ENCODE peak calls at places on chromosome 13, in six cellular contexts. K, E, H, F, M and V are unnamed samples.

GRCh38 chr13:98482476-98483444 is 94.1 kb downstream of the STK24 start:
- DNase-seq in K (no peak), F (no peak), E (no peak), M (no peak), H (peak; percentile 79), V (no peak)

GRCh38 chr13:100234006-100234405 is 145.1 kb downstream of the PCCA start:
- DNase-seq in M (no peak), K (no peak), E (no peak), F (no peak), H (no peak), V (no peak)

GRCh38 chr13:31201341-31202024 is 1.7 kb downstream of the B3GLCT start:
- DNase-seq in F (peak; percentile 22), E (no peak), K (no peak), M (no peak), H (peak; percentile 81), V (no peak)

GRCh38 chr13:73656863-73657262 is 477.3 kb downstream of the KLF12 start:
- DNase-seq in F (no peak), M (no peak), K (no peak), E (no peak), H (no peak), V (no peak)

GRCh38 chr13:93339550-93339949 is 112.9 kb downstream of the GPC6 start:
- DNase-seq in E (no peak), H (no peak), M (no peak), F (no peak), K (no peak), V (no peak)

GRCh38 chr13:48505597-48506091 is 27.2 kb downstream of the RCBTB2 start:
- DNase-seq in M (no peak), H (no peak), F (no peak), E (peak; percentile 54), K (no peak), V (peak; percentile 56)

GRCh38 chr13:24097064-24097463 is 63.5 kb upstream of the SPATA13 start:
- DNase-seq in M (no peak), H (peak; percentile 40), F (no peak), E (peak; percentile 74), K (peak; percentile 9), V (no peak)

GRCh38 chr13:31160857-31161582 is 684 bp downstream of the HSPH1 start:
- DNase-seq in H (peak; percentile 61), E (peak; percentile 79), K (peak; percentile 13), F (peak; percentile 75), M (peak; percentile 90), V (no peak)

GRCh38 chr13:63700366-63700765 is 2284.7 kb upstream of the PCDH20 start:
- DNase-seq in M (no peak), K (no peak), F (no peak), E (no peak), H (no peak), V (no peak)

GRCh38 chr13:20512042-20512683 is 13.5 kb downstream of the CRYL1 start:
- DNase-seq in E (no peak), K (no peak), H (no peak), M (no peak), F (no peak), V (no peak)

GRCh38 chr13:56019606-56020005 is 1121.1 kb upstream of the PRR20A start:
- DNase-seq in H (no peak), E (no peak), F (no peak), K (no peak), M (no peak), V (no peak)

GRCh38 chr13:26457212-26457611 is 100.3 kb upstream of the WASF3 start:
- DNase-seq in E (no peak), M (no peak), K (no peak), F (no peak), H (peak; percentile 41), V (no peak)

GRCh38 chr13:26499209-26499601 is 58.3 kb upstream of the WASF3 start:
- DNase-seq in F (no peak), K (no peak), H (no peak), M (no peak), E (no peak), V (no peak)

GRCh38 chr13:44618326-44618725 is 42.2 kb upstream of the TSC22D1 start:
- DNase-seq in K (no peak), M (no peak), F (no peak), H (no peak), E (no peak), V (no peak)

GRCh38 chr13:28744091-28744536 is 25.3 kb upstream of the SLC46A3 start:
- DNase-seq in E (no peak), M (no peak), H (peak; percentile 82), F (no peak), K (no peak), V (no peak)

GRCh38 chr13:20451397-20451796 is 74.3 kb downstream of the CRYL1 start:
- DNase-seq in H (no peak), K (no peak), E (no peak), F (no peak), M (no peak), V (no peak)

GRCh38 chr13:26230703-26231102 is 8.6 kb upstream of the RNF6 start:
- DNase-seq in E (no peak), M (no peak), H (no peak), K (no peak), F (peak; percentile 39), V (no peak)

GRCh38 chr13:27293873-27294515 is 23.4 kb downstream of the RASL11A start:
- DNase-seq in H (no peak), M (no peak), F (no peak), E (no peak), K (no peak), V (no peak)

GRCh38 chr13:18212873-18213272 is 968.8 kb downstream of the TUBA3C start:
- DNase-seq in H (no peak), K (peak; percentile 37), F (no peak), E (peak; percentile 33), M (no peak), V (no peak)

GRCh38 chr13:113586661-113587479 is 2.3 kb downstream of the TFDP1 start:
- DNase-seq in H (no peak), E (no peak), F (no peak), K (no peak), M (peak; percentile 61), V (no peak)

GRCh38 chr13:34019870-34020269 is 201.9 kb downstream of the RFC3 start:
- DNase-seq in H (no peak), E (no peak), M (no peak), K (no peak), F (no peak), V (no peak)

GRCh38 chr13:105598551-105598950 is 936.9 kb downstream of the EFNB2 start:
- DNase-seq in K (no peak), E (no peak), M (no peak), H (no peak), F (no peak), V (no peak)

GRCh38 chr13:83618966-83619365 is 263.3 kb downstream of the SLITRK1 start:
- DNase-seq in K (no peak), H (peak; percentile 71), F (no peak), M (no peak), E (no peak), V (no peak)

GRCh38 chr13:37365496-37365895 is 233.1 kb downstream of the POSTN start:
- DNase-seq in E (no peak), M (no peak), F (no peak), K (no peak), H (no peak), V (no peak)

GRCh38 chr13:52001120-52001731 is 10.0 kb downstream of the ATP7B start:
- DNase-seq in K (no peak), H (peak; percentile 51), E (no peak), F (peak; percentile 59), M (no peak), V (peak; percentile 42)

GRCh38 chr13:39379118-39379517 is 223.9 kb downstream of the LHFPL6 start:
- DNase-seq in K (no peak), H (no peak), M (no peak), F (peak; percentile 9), E (no peak), V (peak; percentile 12)

GRCh38 chr13:46712524-46712923 is 84.4 kb downstream of the ESD start:
- DNase-seq in F (no peak), H (no peak), E (no peak), K (no peak), M (no peak), V (no peak)

GRCh38 chr13:43544011-43544410 is 242.8 kb downstream of the ENOX1 start:
- DNase-seq in H (peak; percentile 35), F (no peak), K (no peak), M (no peak), E (no peak), V (no peak)

GRCh38 chr13:30796132-30796832 is 60.9 kb downstream of the ALOX5AP start:
- DNase-seq in H (peak; percentile 77), E (peak; percentile 12), M (no peak), F (no peak), K (no peak), V (no peak)

GRCh38 chr13:20703785-20704458 is 423 bp downstream of the IL17D start:
- DNase-seq in F (peak; percentile 82), M (peak; percentile 94), E (peak; percentile 82), K (peak; percentile 35), H (peak; percentile 64), V (peak; percentile 87)

GRCh38 chr13:112510002-112510780 is 77.8 kb downstream of the TUBGCP3 start:
- DNase-seq in E (no peak), F (peak; percentile 53), H (peak; percentile 53), M (no peak), K (no peak), V (peak; percentile 20)

GRCh38 chr13:99307247-99307646 is at the start of gene GPR183:
- DNase-seq in E (no peak), F (peak; percentile 53), M (no peak), K (no peak), H (no peak), V (no peak)

GRCh38 chr13:71758823-71759222 is 108.2 kb downstream of the DACH1 start:
- DNase-seq in F (no peak), E (no peak), M (no peak), K (no peak), H (no peak), V (no peak)

GRCh38 chr13:20411638-20412342 is 113.9 kb downstream of the CRYL1 start:
- DNase-seq in M (no peak), K (no peak), E (peak; percentile 45), F (no peak), H (no peak), V (peak; percentile 43)

GRCh38 chr13:22091222-22091970 is 420.5 kb downstream of the FGF9 start:
- DNase-seq in H (no peak), F (no peak), E (no peak), M (no peak), K (no peak), V (no peak)

GRCh38 chr13:23460309-23460708 is 26.8 kb upstream of the SACS start:
- DNase-seq in E (no peak), F (no peak), H (no peak), K (no peak), M (no peak), V (peak; percentile 11)